ENCODE peak calls at places on chromosomes 5 and 9, in five cellular contexts. J is activated CD4-positive, alpha-beta T cell treated with anti-CD3 and anti-CD28 coated beads, Interleukin-2, amount 10 ng/mL, durations not matched to agents 24 days and 14 days; R is ELR; U is stimulated activated CD4-positive, alpha-beta T cell treated with anti-CD3 and anti-CD28 coated beads, Interleukin-15, amount 100 ng/mL, for 24 hours; N is NCI-H82. O is an unnamed sample.

GRCh38 chr9:125889122-125889523 is 141.9 kb downstream of the PBX3 start:
- DNase-seq in N (peak), R (peak), J (no peak), U (peak), O (peak)

GRCh38 chr5:154368041-154368800 is 77.6 kb upstream of the SAP30L start:
- DNase-seq in N (no peak), R (peak), U (no peak), J (no peak), O (no peak)

GRCh38 chr5:176810687-176811501 is 535 bp downstream of the UNC5A start:
- DNase-seq in U (peak), J (peak), R (peak), N (peak), O (no peak)

GRCh38 chr9:107064378-107064777 is 201.4 kb downstream of the ZNF462 start:
- DNase-seq in U (no peak), J (no peak), R (no peak), N (no peak), O (no peak)

GRCh38 chr5:159928122-159928960 is 12.1 kb downstream of the ADRA1B start:
- DNase-seq in N (no peak), J (no peak), U (no peak), R (peak), O (no peak)

GRCh38 chr5:176732736-176733585 is 77.4 kb upstream of the UNC5A start:
- DNase-seq in U (no peak), N (peak), R (no peak), J (no peak), O (no peak)

GRCh38 chr5:20562545-20562944 is 574.5 kb upstream of the CDH18 start:
- DNase-seq in J (no peak), N (no peak), U (no peak), R (no peak), O (no peak)

GRCh38 chr9:72362680-72363139 is 2.3 kb downstream of the ZFAND5 start:
- DNase-seq in R (peak), J (peak), U (peak), N (peak), O (peak)

GRCh38 chr5:73378070-73378469 is 70.5 kb downstream of the FOXD1 start:
- DNase-seq in R (no peak), U (no peak), J (no peak), N (no peak), O (no peak)

GRCh38 chr5:133425183-133425582 is 187.2 kb downstream of the FSTL4 start:
- DNase-seq in U (no peak), N (no peak), R (no peak), J (no peak), O (no peak)

GRCh38 chr9:68869020-68869419 is 144.9 kb downstream of the PRKACG start:
- DNase-seq in J (no peak), U (no peak), N (peak), R (no peak), O (no peak)

GRCh38 chr5:179864686-179865085 is 6.1 kb upstream of the MRNIP start:
- DNase-seq in R (no peak), N (no peak), U (no peak), J (no peak), O (no peak)

GRCh38 chr5:172641359-172642045 is 439 bp downstream of the NEURL1B start:
- DNase-seq in U (peak), N (peak), R (peak), J (no peak), O (peak)

GRCh38 chr5:178236685-178237084 is 4.1 kb upstream of the PHYKPL start:
- DNase-seq in R (no peak), N (no peak), U (no peak), J (no peak), O (no peak)

GRCh38 chr5:91332267-91333044 is 50.7 kb downstream of the ARRDC3 start:
- DNase-seq in N (no peak), U (peak), J (peak), R (peak), O (no peak)

GRCh38 chr9:36923025-36923625 is 110.9 kb downstream of the PAX5 start:
- DNase-seq in J (no peak), R (no peak), U (no peak), N (no peak), O (no peak)

GRCh38 chr5:142821733-142822487 is 51.7 kb downstream of the ARHGAP26 start:
- DNase-seq in R (peak), U (peak), J (no peak), N (no peak), O (no peak)

GRCh38 chr5:72693001-72693442 is 123.4 kb upstream of the TNPO1 start:
- DNase-seq in R (no peak), U (no peak), J (no peak), N (no peak), O (no peak)

GRCh38 chr9:81574399-81574798 is 114.9 kb downstream of the TLE1 start:
- DNase-seq in N (no peak), U (no peak), J (no peak), R (peak), O (no peak)

GRCh38 chr9:123108976-123109375 is 75.5 kb downstream of the GPR21 start:
- DNase-seq in J (no peak), N (no peak), R (no peak), U (no peak), O (no peak)

GRCh38 chr5:135651156-135651555 is 72.4 kb upstream of the CXCL14 start:
- DNase-seq in U (no peak), R (peak), J (no peak), N (no peak), O (no peak)

O was measured in GM06990.